ENCODE peak calls at places on chromosomes 12 and 14, in five cellular contexts. Y is stimulated activated naive CD8-positive, alpha-beta T cell treated with anti-CD3 and anti-CD28 coated beads, Interleukin-15, Interleukin-2, amounts not matched to agents 100 U/mL and 50 U/mL, for 24 hours; M is transverse colon; A is activated naive CD4-positive, alpha-beta T cell treated with Interleukin-2 at 50 U/mL for 16 hours; X is hippocampal formation. R is an unnamed sample.

GRCh38 chr12:93279849-93280412 is 97.8 kb upstream of the NUDT4 start:
- DNase-seq in A (no peak), M (no peak), Y (no peak), X (no peak), R (no peak)

GRCh38 chr12:92108651-92109050 is 37.0 kb downstream of the BTG1 start:
- DNase-seq in X (no peak), M (no peak), A (no peak), Y (no peak), R (no peak)

GRCh38 chr14:52413729-52414453 is 99.8 kb downstream of the PTGER2 start:
- DNase-seq in A (no peak), X (no peak), M (no peak), Y (no peak), R (no peak)

GRCh38 chr14:105067140-105067968 is 2.1 kb upstream of the GPR132 start:
- DNase-seq in M (no peak), A (peak), X (no peak), Y (peak), R (peak)

GRCh38 chr12:113119980-113120669 is 15.4 kb downstream of the RASAL1 start:
- DNase-seq in Y (no peak), A (no peak), X (peak), M (no peak), R (no peak)

GRCh38 chr12:110920324-110920910 is at the start of gene MYL2:
- DNase-seq in M (no peak), A (no peak), Y (no peak), X (no peak), R (no peak)

GRCh38 chr12:123912415-123913385 is 59.9 kb downstream of the CCDC92 start:
- DNase-seq in Y (no peak), A (no peak), X (no peak), M (no peak), R (no peak)

GRCh38 chr14:69685716-69686115 is 74.3 kb downstream of the SUSD6 start:
- DNase-seq in A (peak), X (no peak), Y (no peak), M (peak), R (no peak)

GRCh38 chr12:109710747-109711595 is 2.7 kb upstream of the FAM222A start:
- DNase-seq in A (no peak), Y (no peak), X (no peak), M (no peak), R (no peak)

GRCh38 chr12:42588981-42589464 is 523 bp downstream of the PRICKLE1 start:
- DNase-seq in X (no peak), A (no peak), M (peak), Y (peak), R (no peak)

GRCh38 chr12:69880566-69880965 is 55.5 kb downstream of the MYRFL start:
- DNase-seq in M (no peak), Y (no peak), A (no peak), X (no peak), R (no peak)

GRCh38 chr14:26636571-26636970 is 38.7 kb upstream of the NOVA1 start:
- DNase-seq in A (no peak), X (no peak), Y (no peak), M (no peak), R (no peak)

GRCh38 chr12:32002848-32003493 is 43.8 kb downstream of the RESF1 start:
- DNase-seq in X (no peak), A (no peak), Y (no peak), M (no peak), R (no peak)

GRCh38 chr12:42143401-42144173 is 1.1 kb downstream of the GXYLT1 start:
- DNase-seq in M (no peak), A (no peak), Y (no peak), X (no peak), R (no peak)

R was measured in activated CD8-positive, alpha-beta T cell treated with anti-CD3 and anti-CD28 coated beads, Interleukin-2, amount 10 ng/mL, durations not matched to agents 7 days and 5 days.